ENCODE peak calls at places on chromosomes 16 and 17, in five cellular contexts. R, M, V, C and F are unnamed samples.

GRCh38 chr17:30031214-30031869 is 85.3 kb upstream of the NSRP1 start:
- DNase-seq in R (no peak), M (no peak), V (no peak), C (no peak), F (no peak)

GRCh38 chr17:45835481-45835880 is 9.2 kb upstream of the SPPL2C start:
- DNase-seq in R (no peak), M (no peak), V (no peak), C (no peak), F (no peak)

GRCh38 chr16:29312835-29313558 is 93.5 kb downstream of the NPIPB11 start:
- DNase-seq in R (no peak), M (no peak), V (no peak), C (no peak), F (no peak)

GRCh38 chr17:79997004-79997673 is 38.5 kb downstream of the TBC1D16 start:
- DNase-seq in R (no peak), M (no peak), V (no peak), C (peak; percentile 36), F (no peak)

GRCh38 chr17:82333279-82334171 is at the start of gene SECTM1:
- DNase-seq in R (no peak), M (peak; percentile 60), V (no peak), C (no peak), F (no peak)

GRCh38 chr16:78705694-78706093 is 606.2 kb downstream of the WWOX start:
- DNase-seq in R (no peak), M (no peak), V (no peak), C (no peak), F (peak; percentile 97)

GRCh38 chr16:73549960-73550359 is 502.0 kb upstream of the ZFHX3 start:
- DNase-seq in R (no peak), M (no peak), V (no peak), C (no peak), F (no peak)

GRCh38 chr17:47948706-47949196 is 7.4 kb downstream of the PNPO start:
- DNase-seq in R (no peak), M (no peak), V (no peak), C (no peak), F (peak; percentile 80)

GRCh38 chr16:48531011-48531962 is 78.7 kb downstream of the N4BP1 start:
- DNase-seq in R (no peak), M (peak; percentile 75), V (no peak), C (no peak), F (no peak)

GRCh38 chr16:65038125-65038524 is 83.7 kb downstream of the CDH11 start:
- DNase-seq in R (no peak), M (no peak), V (no peak), C (no peak), F (no peak)

GRCh38 chr17:78802008-78802407 is 19.9 kb upstream of the CYTH1 start:
- DNase-seq in R (no peak), M (no peak), V (no peak), C (no peak), F (no peak)

GRCh38 chr17:57121308-57122042 is 36.4 kb downstream of the AKAP1 start:
- DNase-seq in R (no peak), M (peak; percentile 42), V (no peak), C (no peak), F (no peak)

GRCh38 chr17:80279895-80280294 is 19.2 kb downstream of the RNF213 start:
- DNase-seq in R (no peak), M (peak; percentile 93), V (peak; percentile 29), C (no peak), F (peak; percentile 31)

GRCh38 chr17:78573955-78574354 is 3.2 kb downstream of the DNAH17 start:
- DNase-seq in R (no peak), M (no peak), V (no peak), C (no peak), F (no peak)

GRCh38 chr17:78709119-78709681 is 72.9 kb downstream of the CYTH1 start:
- DNase-seq in R (no peak), M (no peak), V (no peak), C (no peak), F (no peak)

GRCh38 chr16:57846078-57846697 is 43.9 kb upstream of the KIFC3 start:
- DNase-seq in R (no peak), M (no peak), V (no peak), C (no peak), F (no peak)